ENCODE peak calls at places on chromosomes 12 and 14, in four cellular contexts. K is K562, L is GM12878, J is HL-60. F is an unnamed sample.

GRCh38 chr12:57735198-57735855 is 3.2 kb downstream of the AGAP2 start:
- DNase-seq in K (no peak), L (no peak), J (no peak), F (no peak)

GRCh38 chr12:94427520-94428381 is 31.9 kb downstream of the CEP83 start:
- DNase-seq in K (no peak), L (peak), J (no peak), F (no peak)

GRCh38 chr12:3022411-3022810 is 54.8 kb upstream of the TSPAN9 start:
- DNase-seq in K (no peak), L (no peak), J (no peak), F (no peak)

GRCh38 chr12:110183386-110183785 is 59.2 kb downstream of the IFT81 start:
- DNase-seq in K (no peak), L (no peak), J (no peak), F (no peak)

GRCh38 chr12:71645268-71645667 is 18.4 kb downstream of the ZFC3H1 start:
- DNase-seq in K (no peak), L (no peak), J (peak), F (no peak)

GRCh38 chr14:77681196-77682157 is 26.3 kb downstream of the ALKBH1 start:
- DNase-seq in K (no peak), L (no peak), J (no peak), F (no peak)

GRCh38 chr12:124289634-124290600 is 5.0 kb upstream of the RFLNA start:
- DNase-seq in K (no peak), L (no peak), J (no peak), F (no peak)

GRCh38 chr12:44500423-44500822 is 375.7 kb downstream of the NELL2 start:
- DNase-seq in K (no peak), L (no peak), J (no peak), F (no peak)

GRCh38 chr14:70955543-70956480 is 48.6 kb downstream of the PCNX1 start:
- DNase-seq in K (no peak), L (no peak), J (no peak), F (no peak)

GRCh38 chr12:124928095-124928911 is 13.9 kb upstream of the UBC start:
- DNase-seq in K (no peak), L (no peak), J (no peak), F (no peak)

DNA sequence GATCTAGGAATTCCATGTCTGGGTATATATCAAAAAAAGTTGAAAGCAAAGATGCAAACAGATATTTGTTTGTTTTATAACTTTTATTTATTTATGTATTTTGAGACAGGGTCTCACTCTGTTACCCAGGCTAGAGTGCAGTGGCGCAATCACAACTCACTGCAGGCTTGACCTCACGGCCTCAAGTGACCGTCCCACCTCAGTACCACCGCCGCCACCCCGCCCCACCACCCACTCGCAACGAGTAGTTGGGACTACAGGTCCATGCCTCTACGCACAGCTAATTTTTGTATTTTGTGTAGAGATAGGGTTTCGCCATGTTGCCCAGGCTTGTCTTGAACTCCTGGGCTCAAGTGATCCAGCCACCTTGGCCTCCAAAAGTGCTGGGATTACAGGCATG is 66.5 kb upstream of the KTN1 start:
- DNase-seq in K (no peak), L (no peak), J (no peak), F (no peak)
- TF ChIP-seq POLR2AphosphoS5 in K (no peak), L (no peak), J (no peak), F (no peak)

GRCh38 chr12:48800971-48801370 is 12.1 kb upstream of the ADCY6 start:
- DNase-seq in K (no peak), L (no peak), J (no peak), F (no peak)

GRCh38 chr12:48800457-48800856 is 11.6 kb upstream of the ADCY6 start:
- DNase-seq in K (no peak), L (no peak), J (no peak), F (no peak)

GRCh38 chr12:48803693-48804092 is 14.6 kb upstream of the CACNB3 start:
- DNase-seq in K (no peak), L (no peak), J (no peak), F (no peak)
- TF ChIP-seq SPI1 in K (no peak), L (no peak), J (no peak), F (no peak)

DNA sequence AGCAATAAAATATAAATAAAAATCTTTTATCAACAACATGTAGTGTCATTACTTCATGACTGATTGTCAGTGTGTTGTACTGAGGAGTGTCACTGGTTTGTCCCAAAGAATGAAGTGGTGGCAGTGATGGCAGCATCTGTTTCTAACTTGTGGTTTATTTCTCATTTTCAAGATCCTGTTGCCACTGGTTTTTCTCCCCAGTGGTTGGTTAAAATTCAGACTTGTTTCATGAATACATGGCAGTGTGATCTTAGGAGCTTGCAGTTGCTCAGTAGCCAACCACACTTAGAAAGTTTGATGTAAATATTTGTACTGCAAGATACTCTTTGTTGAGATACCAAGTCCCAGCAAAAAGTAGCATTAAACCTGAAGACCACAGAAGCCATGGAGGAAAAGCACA is 69.8 kb downstream of the PLEKHA5 start:
- DNase-seq in K (no peak), L (no peak), J (no peak), F (no peak)
- TF ChIP-seq POLR2AphosphoS5 in K (no peak), L (no peak), J (no peak), F (no peak)

GRCh38 chr12:127295630-127296029 is 971.3 kb upstream of the TMEM132C start:
- DNase-seq in K (no peak), L (no peak), J (no peak), F (no peak)

GRCh38 chr12:127296591-127296990 is 970.4 kb upstream of the TMEM132C start:
- DNase-seq in K (no peak), L (no peak), J (no peak), F (no peak)

GRCh38 chr12:127292736-127293135 is 974.2 kb upstream of the TMEM132C start:
- DNase-seq in K (no peak), L (no peak), J (no peak), F (no peak)

GRCh38 chr12:127293507-127294310 is 973.3 kb upstream of the TMEM132C start:
- DNase-seq in K (peak), L (no peak), J (peak), F (peak)

DNA sequence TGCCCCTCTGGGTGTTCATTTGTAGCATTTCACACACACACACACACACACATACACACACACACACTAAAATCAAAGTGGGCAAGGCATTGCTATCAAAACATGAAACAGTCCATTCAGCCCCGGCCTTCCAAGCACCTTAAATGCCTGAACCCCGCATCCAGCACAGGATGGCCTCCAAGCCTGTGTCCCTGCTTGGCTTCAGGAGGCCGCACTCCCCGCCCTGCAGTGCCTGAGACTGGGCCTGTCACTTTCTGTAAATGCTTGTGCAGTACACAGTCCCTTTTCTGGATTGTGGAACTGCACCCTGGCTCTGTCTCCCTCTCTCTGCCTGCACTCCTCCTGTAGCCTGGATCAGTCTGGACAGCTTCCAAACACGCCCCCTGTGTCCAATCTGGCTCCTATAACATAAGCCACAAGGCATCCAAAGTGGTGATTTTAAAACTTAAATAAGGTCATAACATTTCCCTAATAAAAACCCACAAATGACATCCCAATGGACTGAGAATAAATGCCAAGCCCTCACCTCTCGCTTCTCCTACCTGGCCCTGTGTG is 972.2 kb upstream of the TMEM132C start:
- DNase-seq in K (no peak), L (no peak), J (no peak), F (no peak)
- TF ChIP-seq SPI1 in K (no peak), L (no peak), J (no peak), F (no peak)

DNA sequence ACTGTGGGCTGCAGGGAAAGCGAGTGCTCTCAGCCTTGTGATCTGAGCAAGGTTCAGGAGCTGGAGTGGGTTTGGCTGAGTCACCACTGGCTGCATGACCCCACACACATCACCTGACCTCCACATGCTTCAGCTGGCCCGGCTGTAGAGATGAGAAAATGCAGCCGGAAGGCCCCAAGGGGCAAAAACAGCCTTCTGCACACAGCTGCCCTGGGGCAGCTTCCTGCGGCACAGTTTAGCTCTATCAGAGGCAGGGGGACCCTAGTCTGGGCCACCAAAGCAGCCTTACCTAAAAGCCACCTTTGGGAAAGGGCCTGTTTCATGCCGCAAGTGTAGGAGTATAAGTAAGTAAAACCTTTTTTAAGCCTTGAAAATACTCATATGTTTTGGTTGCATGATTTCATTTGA is 123.3 kb downstream of the SSPN start:
- DNase-seq in K (peak), L (no peak), J (no peak), F (no peak)
- TF ChIP-seq POLR2AphosphoS5 in K (no peak), L (no peak), J (no peak), F (no peak)

GRCh38 chr12:22527999-22528398 is 16.3 kb downstream of the C2CD5 start:
- DNase-seq in K (no peak), L (no peak), J (no peak), F (no peak)
- TF ChIP-seq SPI1 in K (no peak), L (no peak), J (no peak), F (no peak)

GRCh38 chr12:28079539-28079938 is 107.0 kb upstream of the PTHLH start:
- DNase-seq in K (no peak), L (no peak), J (no peak), F (no peak)
- TF ChIP-seq POLR2AphosphoS5 in K (no peak), L (no peak), J (no peak), F (no peak)

GRCh38 chr14:75648066-75648838 is 12.4 kb downstream of the ERG28 start:
- DNase-seq in K (no peak), L (no peak), J (no peak), F (no peak)
- TF ChIP-seq SPI1 in K (no peak), L (no peak), J (no peak), F (no peak)

F was measured in GM12891.